ENCODE peak calls at places on chromosomes 12 and 14, in six cellular contexts. One of them, this sample, is unnamed.

GRCh38 chr14:87896393-87897380 is 96.3 kb downstream of the GALC start:
- DNase-seq in HCT116: peak
- DNase-seq in H9: no peak
- DNase-seq in SK-N-SH: peak
- DNase-seq in PC-3: peak
- DNase-seq in mammary epithelial cell: peak
- DNase-seq in this sample: peak

GRCh38 chr12:131831021-131831571 is 2.9 kb downstream of the MMP17 start:
- DNase-seq in PC-3: peak
- DNase-seq in HCT116: no peak
- DNase-seq in mammary epithelial cell: peak
- DNase-seq in SK-N-SH: no peak
- DNase-seq in H9: no peak
- DNase-seq in this sample: no peak

GRCh38 chr12:59672273-59672672 is 76.4 kb downstream of the SLC16A7 start:
- DNase-seq in PC-3: no peak
- DNase-seq in mammary epithelial cell: no peak
- DNase-seq in SK-N-SH: no peak
- DNase-seq in H9: no peak
- DNase-seq in HCT116: no peak
- DNase-seq in this sample: no peak

GRCh38 chr12:122499991-122500684 is 594 bp downstream of the ZCCHC8 start:
- DNase-seq in HCT116: peak
- DNase-seq in H9: peak
- DNase-seq in PC-3: peak
- DNase-seq in mammary epithelial cell: peak
- DNase-seq in SK-N-SH: peak
- DNase-seq in this sample: peak

GRCh38 chr12:22100952-22101748 is 55.1 kb downstream of the CMAS start:
- DNase-seq in HCT116: peak
- DNase-seq in PC-3: peak
- DNase-seq in H9: peak
- DNase-seq in SK-N-SH: no peak
- DNase-seq in mammary epithelial cell: peak
- DNase-seq in this sample: peak

GRCh38 chr14:36647827-36648753 is 13.6 kb upstream of the PAX9 start:
- DNase-seq in HCT116: no peak
- DNase-seq in PC-3: peak
- DNase-seq in mammary epithelial cell: peak
- DNase-seq in H9: peak
- DNase-seq in SK-N-SH: peak
- DNase-seq in this sample: no peak

GRCh38 chr12:110765144-110765543 is 22.5 kb upstream of the PPP1CC start:
- DNase-seq in PC-3: no peak
- DNase-seq in mammary epithelial cell: no peak
- DNase-seq in SK-N-SH: no peak
- DNase-seq in H9: no peak
- DNase-seq in HCT116: no peak
- DNase-seq in this sample: peak

GRCh38 chr14:105398726-105399440 is 545 bp downstream of the TEX22 start:
- DNase-seq in PC-3: peak
- DNase-seq in mammary epithelial cell: no peak
- DNase-seq in H9: peak
- DNase-seq in SK-N-SH: peak
- DNase-seq in HCT116: no peak
- DNase-seq in this sample: peak

GRCh38 chr14:59190372-59190771 is 1.9 kb downstream of the DAAM1 start:
- DNase-seq in HCT116: no peak
- DNase-seq in H9: peak
- DNase-seq in mammary epithelial cell: no peak
- DNase-seq in SK-N-SH: peak
- DNase-seq in PC-3: peak
- DNase-seq in this sample: peak

GRCh38 chr14:68628605-68629310 is 164.1 kb downstream of the ZFP36L1 start:
- DNase-seq in H9: peak
- DNase-seq in mammary epithelial cell: peak
- DNase-seq in SK-N-SH: no peak
- DNase-seq in PC-3: peak
- DNase-seq in HCT116: no peak
- DNase-seq in this sample: no peak

GRCh38 chr14:32011225-32011624 is 65.9 kb upstream of the ARHGAP5 start:
- DNase-seq in HCT116: no peak
- DNase-seq in H9: no peak
- DNase-seq in SK-N-SH: no peak
- DNase-seq in mammary epithelial cell: no peak
- DNase-seq in PC-3: peak
- DNase-seq in this sample: no peak

GRCh38 chr12:92582888-92583287 is 119.9 kb upstream of the PLEKHG7 start:
- DNase-seq in PC-3: no peak
- DNase-seq in H9: no peak
- DNase-seq in HCT116: no peak
- DNase-seq in SK-N-SH: no peak
- DNase-seq in mammary epithelial cell: no peak
- DNase-seq in this sample: no peak

GRCh38 chr14:21724115-21724973 is 50.7 kb upstream of the OR4E1 start:
- DNase-seq in SK-N-SH: no peak
- DNase-seq in PC-3: no peak
- DNase-seq in mammary epithelial cell: no peak
- DNase-seq in H9: no peak
- DNase-seq in HCT116: no peak
- DNase-seq in this sample: no peak

GRCh38 chr12:76264617-76265016 is 83.6 kb downstream of the BBS10 start:
- DNase-seq in PC-3: no peak
- DNase-seq in mammary epithelial cell: peak
- DNase-seq in SK-N-SH: no peak
- DNase-seq in HCT116: no peak
- DNase-seq in H9: no peak
- DNase-seq in this sample: no peak

GRCh38 chr14:91283666-91284065 is 39.2 kb upstream of the GPR68 start:
- DNase-seq in PC-3: peak
- DNase-seq in SK-N-SH: no peak
- DNase-seq in mammary epithelial cell: no peak
- DNase-seq in H9: no peak
- DNase-seq in HCT116: no peak
- DNase-seq in this sample: peak

GRCh38 chr12:1332327-1332726 is 262.1 kb downstream of the FBXL14 start:
- DNase-seq in mammary epithelial cell: peak
- DNase-seq in PC-3: peak
- DNase-seq in HCT116: peak
- DNase-seq in SK-N-SH: no peak
- DNase-seq in H9: no peak
- DNase-seq in this sample: no peak

GRCh38 chr12:42638011-42638410 is 48.5 kb upstream of the PRICKLE1 start:
- DNase-seq in H9: no peak
- DNase-seq in SK-N-SH: no peak
- DNase-seq in PC-3: no peak
- DNase-seq in mammary epithelial cell: no peak
- DNase-seq in HCT116: no peak
- DNase-seq in this sample: no peak

GRCh38 chr14:94764573-94764972 is 5.3 kb downstream of the GSC start:
- DNase-seq in H9: no peak
- DNase-seq in HCT116: no peak
- DNase-seq in SK-N-SH: no peak
- DNase-seq in mammary epithelial cell: no peak
- DNase-seq in PC-3: no peak
- DNase-seq in this sample: no peak

GRCh38 chr12:45409966-45410365 is 194.1 kb downstream of the ANO6 start:
- DNase-seq in mammary epithelial cell: peak
- DNase-seq in H9: no peak
- DNase-seq in SK-N-SH: no peak
- DNase-seq in HCT116: no peak
- DNase-seq in PC-3: peak
- DNase-seq in this sample: no peak

GRCh38 chr12:121805800-121806555 is 2.2 kb downstream of the SETD1B start:
- DNase-seq in PC-3: peak
- DNase-seq in H9: no peak
- DNase-seq in SK-N-SH: no peak
- DNase-seq in HCT116: no peak
- DNase-seq in mammary epithelial cell: peak
- DNase-seq in this sample: no peak

GRCh38 chr12:122943196-122943595 is 23.1 kb downstream of the ABCB9 start:
- DNase-seq in mammary epithelial cell: no peak
- DNase-seq in SK-N-SH: peak
- DNase-seq in H9: no peak
- DNase-seq in HCT116: no peak
- DNase-seq in PC-3: peak
- DNase-seq in this sample: no peak

GRCh38 chr12:57528831-57529555 is 6.4 kb downstream of the MBD6 start:
- DNase-seq in SK-N-SH: no peak
- DNase-seq in PC-3: no peak
- DNase-seq in mammary epithelial cell: no peak
- DNase-seq in HCT116: no peak
- DNase-seq in H9: no peak
- DNase-seq in this sample: no peak

GRCh38 chr12:113030875-113031525 is 25.5 kb upstream of the DTX1 start:
- DNase-seq in H9: peak
- DNase-seq in SK-N-SH: peak
- DNase-seq in HCT116: peak
- DNase-seq in mammary epithelial cell: peak
- DNase-seq in PC-3: peak
- DNase-seq in this sample: peak
- H3K4me2 ChIP-seq in H9: no peak
- H3K4me2 ChIP-seq in SK-N-SH: no peak
- H3K4me2 ChIP-seq in HCT116: peak
- H3K4me2 ChIP-seq in mammary epithelial cell: no peak
- H3K4me2 ChIP-seq in PC-3: no peak
- H3K4me2 ChIP-seq in this sample: peak

DNA sequence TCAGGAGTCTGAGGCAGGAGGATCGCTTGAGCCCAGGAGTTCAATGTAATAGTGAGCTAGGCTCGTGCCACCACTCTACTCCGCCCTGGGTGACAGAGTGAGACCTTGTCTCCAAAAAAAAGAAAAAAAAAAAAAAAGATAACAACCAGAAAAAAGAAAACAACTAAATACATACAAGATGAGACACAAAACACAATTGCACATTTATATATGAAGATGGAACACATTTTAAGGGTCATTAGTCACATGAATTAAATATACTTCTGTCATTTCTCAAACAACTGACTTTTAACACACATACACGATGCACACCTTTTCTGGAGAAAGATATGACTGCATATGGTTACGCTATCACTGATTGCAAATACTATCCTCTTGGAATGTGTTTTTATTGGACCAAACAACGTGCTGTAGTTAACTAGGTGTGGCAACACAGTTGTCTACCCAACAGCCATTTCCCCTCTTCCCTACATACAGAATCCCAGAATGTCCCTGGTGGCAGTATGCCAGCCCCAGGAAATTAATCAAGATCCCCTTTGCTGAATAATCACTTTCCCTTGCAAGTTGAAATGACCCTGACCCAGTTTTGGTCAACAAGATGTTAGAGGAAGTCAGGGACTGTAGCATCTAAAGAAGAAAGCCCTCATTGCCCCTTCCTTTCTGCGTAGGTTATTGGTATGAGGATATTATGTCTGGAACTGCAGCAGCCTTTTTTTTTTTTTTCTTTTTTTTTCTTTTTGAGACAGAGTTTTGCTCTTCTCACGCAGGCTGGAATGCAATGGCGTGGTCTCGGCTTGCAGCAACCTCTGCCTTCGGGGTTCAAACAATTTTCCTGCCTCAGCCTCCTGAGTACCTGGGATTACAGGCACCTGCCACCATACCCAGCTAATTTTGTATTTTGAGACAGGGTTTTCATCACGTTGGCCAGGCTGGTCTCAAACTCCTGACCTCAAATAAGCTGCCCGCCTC is 5.6 kb upstream of the MYL6B start:
- DNase-seq in PC-3: peak
- DNase-seq in SK-N-SH: no peak
- DNase-seq in HCT116: no peak
- DNase-seq in H9: no peak
- DNase-seq in mammary epithelial cell: no peak
- DNase-seq in this sample: no peak
- H2AFZ ChIP-seq in PC-3: no peak
- H2AFZ ChIP-seq in SK-N-SH: no peak
- H2AFZ ChIP-seq in HCT116: no peak
- H2AFZ ChIP-seq in H9: no peak
- H2AFZ ChIP-seq in mammary epithelial cell: no peak
- H2AFZ ChIP-seq in this sample: no peak

DNA sequence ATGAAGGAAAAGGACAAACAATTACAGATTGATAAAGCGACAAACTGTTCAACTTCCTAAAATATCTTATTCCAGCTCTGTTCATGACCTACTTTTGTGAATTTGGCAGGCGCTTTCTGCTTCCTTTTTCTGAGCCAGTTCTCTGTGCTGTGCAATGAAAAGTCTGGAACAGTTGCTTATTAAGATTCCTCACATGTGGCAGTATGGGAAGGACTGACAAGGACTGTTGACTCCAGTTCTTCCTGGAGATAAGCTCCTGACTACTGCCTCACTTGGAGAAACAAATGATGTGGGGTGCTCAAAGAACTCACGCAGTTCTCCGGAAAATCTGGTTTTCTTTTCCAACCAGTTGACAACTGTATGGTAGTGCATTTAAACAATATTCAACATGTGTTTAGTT is 58.3 kb upstream of the ANP32D start:
- DNase-seq in SK-N-SH: no peak
- DNase-seq in PC-3: no peak
- DNase-seq in H9: no peak
- DNase-seq in mammary epithelial cell: no peak
- DNase-seq in HCT116: no peak
- DNase-seq in this sample: no peak
- H3K27ac ChIP-seq in SK-N-SH: no peak
- H3K27ac ChIP-seq in PC-3: no peak
- H3K27ac ChIP-seq in H9: no peak
- H3K27ac ChIP-seq in mammary epithelial cell: no peak
- H3K27ac ChIP-seq in HCT116: no peak
- H3K27ac ChIP-seq in this sample: no peak

GRCh38 chr14:89237923-89238529 is 179.0 kb downstream of the FOXN3 start:
- DNase-seq in PC-3: peak
- DNase-seq in H9: peak
- DNase-seq in HCT116: no peak
- DNase-seq in SK-N-SH: peak
- DNase-seq in mammary epithelial cell: peak
- DNase-seq in this sample: no peak

GRCh38 chr14:89242871-89243270 is 174.2 kb downstream of the FOXN3 start:
- DNase-seq in mammary epithelial cell: no peak
- DNase-seq in HCT116: no peak
- DNase-seq in H9: no peak
- DNase-seq in PC-3: no peak
- DNase-seq in SK-N-SH: no peak
- DNase-seq in this sample: no peak

GRCh38 chr14:89241934-89242670 is 174.9 kb downstream of the FOXN3 start:
- DNase-seq in mammary epithelial cell: no peak
- DNase-seq in HCT116: no peak
- DNase-seq in SK-N-SH: no peak
- DNase-seq in H9: no peak
- DNase-seq in PC-3: peak
- DNase-seq in this sample: no peak

GRCh38 chr14:89241265-89241664 is 175.8 kb downstream of the FOXN3 start:
- DNase-seq in H9: no peak
- DNase-seq in SK-N-SH: no peak
- DNase-seq in HCT116: no peak
- DNase-seq in mammary epithelial cell: no peak
- DNase-seq in PC-3: no peak
- DNase-seq in this sample: no peak

DNA sequence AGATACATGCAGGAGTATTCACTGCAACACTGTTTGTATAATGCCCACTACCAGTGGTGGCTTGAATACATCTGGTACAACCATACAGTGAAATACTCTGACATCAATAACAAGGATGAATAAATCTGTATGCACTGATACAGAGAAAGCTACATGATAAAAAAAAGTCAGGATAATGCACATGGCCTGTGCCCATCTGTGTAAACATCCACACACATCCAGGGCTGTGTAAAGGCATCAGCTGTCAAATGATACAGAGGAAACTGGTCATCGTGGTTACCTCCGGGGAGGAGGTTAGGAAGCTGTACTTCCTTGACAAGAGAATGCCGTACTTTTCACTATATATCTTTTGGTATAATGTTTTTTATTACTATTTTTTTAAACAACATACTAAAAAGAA is 176.6 kb downstream of the FOXN3 start:
- DNase-seq in mammary epithelial cell: peak
- DNase-seq in SK-N-SH: no peak
- DNase-seq in PC-3: peak
- DNase-seq in H9: no peak
- DNase-seq in HCT116: no peak
- DNase-seq in this sample: no peak
- H3K4me2 ChIP-seq in mammary epithelial cell: no peak
- H3K4me2 ChIP-seq in SK-N-SH: no peak
- H3K4me2 ChIP-seq in PC-3: no peak
- H3K4me2 ChIP-seq in H9: no peak
- H3K4me2 ChIP-seq in HCT116: no peak
- H3K4me2 ChIP-seq in this sample: no peak

This sample was measured in OCI-LY7.